ENCODE peak calls at places on chromosomes 7 and 10, in nine cellular contexts. E is psoas muscle; R is H9; X is RCC 7860; T is upper lobe of right lung; Q is activated CD4-positive, alpha-beta T cell treated with anti-CD3 and anti-CD28 coated beads, Interleukin-2, amount 50 U/mL, for 1 hour; G is stimulated activated CD4-positive, alpha-beta T cell treated with anti-CD3 and anti-CD28 coated beads, Interleukin-15, amount 100 ng/mL, for 24 hours; N is NCI-H1092; F is iris pigment epithelial cell. L is an unnamed sample.
A peak's percentile ranks its signal among the peaks of the same experiment; 100 is the strongest.

GRCh38 chr10:6580279-6581029 is 378 bp upstream of the PRKCQ start:
- DNase-seq in E (peak; percentile 93), R (peak; percentile 83), X (peak; percentile 36), T (peak; percentile 92), Q (peak; percentile 86), G (peak; percentile 91), N (no peak), F (peak; percentile 54), L (no peak)

GRCh38 chr7:152887191-152887590 is 127.6 kb downstream of the ACTR3B start:
- DNase-seq in E (peak; percentile 35), R (no peak), X (no peak), T (peak; percentile 34), Q (no peak), G (no peak), N (no peak), F (no peak), L (no peak)

GRCh38 chr7:26397786-26398435 is 106.2 kb downstream of the SNX10 start:
- DNase-seq in E (peak; percentile 78), R (peak; percentile 73), X (peak; percentile 54), T (no peak), Q (no peak), G (peak; percentile 52), N (no peak), F (peak; percentile 11), L (no peak)

GRCh38 chr7:27153526-27153925 is 1.1 kb upstream of the HOXA3 start:
- DNase-seq in E (no peak), R (no peak), X (no peak), T (no peak), Q (no peak), G (no peak), N (no peak), F (no peak), L (no peak)

GRCh38 chr7:104123786-104124185 is 84.0 kb downstream of the ORC5 start:
- DNase-seq in E (no peak), R (no peak), X (no peak), T (no peak), Q (no peak), G (no peak), N (no peak), F (peak; percentile 64), L (no peak)

GRCh38 chr10:72337039-72337629 is 17.6 kb downstream of the DNAJB12 start:
- DNase-seq in E (peak; percentile 93), R (peak; percentile 73), X (peak; percentile 62), T (peak; percentile 88), Q (peak; percentile 68), G (peak; percentile 79), N (peak; percentile 44), F (peak; percentile 68), L (no peak)

GRCh38 chr10:119942973-119943372 is 50.4 kb downstream of the SEC23IP start:
- DNase-seq in E (no peak), R (no peak), X (no peak), T (no peak), Q (no peak), G (no peak), N (no peak), F (peak; percentile 54), L (no peak)

GRCh38 chr10:18880530-18880929 is 168.1 kb upstream of the MALRD1 start:
- DNase-seq in E (no peak), R (peak; percentile 64), X (no peak), T (peak; percentile 62), Q (no peak), G (no peak), N (no peak), F (no peak), L (no peak)

GRCh38 chr10:35271086-35271834 is 65.0 kb upstream of the CCNY start:
- DNase-seq in E (no peak), R (no peak), X (peak; percentile 69), T (no peak), Q (no peak), G (no peak), N (peak; percentile 79), F (no peak), L (no peak)

GRCh38 chr7:157757211-157757610 is 420.4 kb downstream of the DNAJB6 start:
- DNase-seq in E (no peak), R (no peak), X (no peak), T (no peak), Q (no peak), G (no peak), N (no peak), F (no peak), L (no peak)

GRCh38 chr10:73251683-73252444 is 580 bp downstream of the MRPS16 start:
- DNase-seq in E (no peak), R (peak; percentile 37), X (no peak), T (no peak), Q (no peak), G (peak; percentile 18), N (no peak), F (peak; percentile 39), L (no peak)

GRCh38 chr10:14025790-14026189 is 304.9 kb downstream of the FRMD4A start:
- DNase-seq in E (no peak), R (no peak), X (no peak), T (no peak), Q (no peak), G (no peak), N (no peak), F (no peak), L (no peak)

GRCh38 chr10:121281576-121281975 is 316.7 kb downstream of the FGFR2 start:
- DNase-seq in E (no peak), R (no peak), X (no peak), T (no peak), Q (no peak), G (no peak), N (no peak), F (peak; percentile 5), L (no peak)

GRCh38 chr7:77348371-77348813 is 67.8 kb downstream of the GSAP start:
- DNase-seq in E (no peak), R (no peak), X (no peak), T (no peak), Q (no peak), G (no peak), N (no peak), F (peak; percentile 92), L (no peak)

GRCh38 chr10:26220901-26221300 is 4.3 kb downstream of the GAD2 start:
- DNase-seq in E (no peak), R (no peak), X (no peak), T (no peak), Q (no peak), G (no peak), N (no peak), F (no peak), L (no peak)

GRCh38 chr7:41295455-41295815 is 407.5 kb downstream of the INHBA start:
- DNase-seq in E (no peak), R (no peak), X (no peak), T (no peak), Q (no peak), G (no peak), N (no peak), F (no peak), L (no peak)

GRCh38 chr7:45927724-45928123 is 6.7 kb upstream of the IGFBP3 start:
- DNase-seq in E (no peak), R (no peak), X (no peak), T (no peak), Q (no peak), G (no peak), N (no peak), F (no peak), L (no peak)

GRCh38 chr7:24290004-24290641 is 6.1 kb downstream of the NPY start:
- DNase-seq in E (no peak), R (peak; percentile 66), X (peak; percentile 63), T (peak; percentile 64), Q (no peak), G (peak; percentile 73), N (peak; percentile 19), F (peak; percentile 55), L (peak; percentile 70)

GRCh38 chr7:159033956-159034938 is 110.4 kb downstream of the VIPR2 start:
- DNase-seq in E (no peak), R (no peak), X (no peak), T (no peak), Q (no peak), G (no peak), N (no peak), F (no peak), L (no peak)

GRCh38 chr10:2197663-2198062 is 460.3 kb upstream of the ADARB2 start:
- DNase-seq in E (no peak), R (no peak), X (no peak), T (no peak), Q (no peak), G (no peak), N (no peak), F (no peak), L (no peak)

GRCh38 chr10:73591935-73592699 is 975 bp upstream of the USP54 start:
- DNase-seq in E (no peak), R (peak; percentile 90), X (peak; percentile 67), T (peak; percentile 71), Q (peak; percentile 1), G (peak; percentile 9), N (no peak), F (peak; percentile 52), L (peak; percentile 31)

GRCh38 chr7:100649826-100650565 is 6.3 kb downstream of the ACTL6B start:
- DNase-seq in E (no peak), R (no peak), X (no peak), T (no peak), Q (no peak), G (no peak), N (no peak), F (peak; percentile 26), L (no peak)

L was measured in GM12878.